ENCODE peak calls at places on chromosomes 11 and 22, in four cellular contexts. J, B, Z and G are unnamed samples.

GRCh38 chr22:41177040-41177625 is 28.0 kb upstream of the L3MBTL2 start:
- DNase-seq in J (no peak), B (no peak), Z (no peak), G (no peak)

GRCh38 chr11:27904358-27905055 is 203.4 kb downstream of the KIF18A start:
- DNase-seq in J (peak; percentile 50), B (no peak), Z (no peak), G (no peak)

GRCh38 chr22:46491936-46492335 is 45.5 kb downstream of the CELSR1 start:
- DNase-seq in J (no peak), B (no peak), Z (no peak), G (no peak)

GRCh38 chr11:129208863-129209262 is 16.7 kb upstream of the ARHGAP32 start:
- DNase-seq in J (no peak), B (no peak), Z (no peak), G (no peak)

GRCh38 chr22:26587991-26588613 is 1.8 kb downstream of the TPST2 start:
- DNase-seq in J (no peak), B (no peak), Z (no peak), G (no peak)

GRCh38 chr11:116072776-116073175 is 568.6 kb upstream of the CADM1 start:
- DNase-seq in J (no peak), B (no peak), Z (peak; percentile 29), G (no peak)

GRCh38 chr11:76214968-76215548 is 8.8 kb upstream of the WNT11 start:
- DNase-seq in J (no peak), B (no peak), Z (no peak), G (no peak)

GRCh38 chr11:95078526-95078925 is 11.1 kb upstream of the ENDOD1 start:
- DNase-seq in J (no peak), B (no peak), Z (no peak), G (no peak)

GRCh38 chr11:93481279-93481678 is 61.9 kb downstream of the SMCO4 start:
- DNase-seq in J (no peak), B (no peak), Z (no peak), G (no peak)

GRCh38 chr22:31891366-31892079 is 52.8 kb upstream of the YWHAH start:
- DNase-seq in J (no peak), B (no peak), Z (no peak), G (no peak)

GRCh38 chr22:49213731-49214352 is 613.8 kb downstream of the BRD1 start:
- DNase-seq in J (no peak), B (no peak), Z (no peak), G (no peak)

GRCh38 chr11:120554771-120555432 is 43.4 kb downstream of the GRIK4 start:
- DNase-seq in J (no peak), B (no peak), Z (peak; percentile 67), G (peak; percentile 68)